ENCODE peak calls at places on chromosomes 1 and 21, in four cellular contexts. I is HCT116, C is H1, P is K562. F is an unnamed sample.

GRCh38 chr21:41321908-41322495 is 5.4 kb downstream of the FAM3B start:
- DNase-seq in I (no peak), C (no peak), P (no peak), F (no peak)

GRCh38 chr1:6989506-6990159 is 204.4 kb downstream of the CAMTA1 start:
- DNase-seq in I (no peak), C (no peak), P (no peak), F (peak; percentile 55)

GRCh38 chr1:103489881-103490280 is 35.6 kb upstream of the RNPC3 start:
- DNase-seq in I (no peak), C (no peak), P (no peak), F (no peak)

GRCh38 chr1:11559211-11559970 is 80.4 kb downstream of the DISP3 start:
- DNase-seq in I (no peak), C (no peak), P (no peak), F (no peak)

GRCh38 chr1:228314315-228314657 is 92.3 kb downstream of the TRIM11 start:
- DNase-seq in I (no peak), C (no peak), P (no peak), F (no peak)

GRCh38 chr1:89005286-89006151 is 13.1 kb upstream of the KYAT3 start:
- DNase-seq in I (no peak), C (no peak), P (no peak), F (no peak)

GRCh38 chr1:202923533-202923932 is 3.5 kb downstream of the KLHL12 start:
- DNase-seq in I (no peak), C (no peak), P (no peak), F (no peak)

GRCh38 chr1:160108888-160109662 is 6.5 kb upstream of the ATP1A2 start:
- DNase-seq in I (peak; percentile 69), C (no peak), P (no peak), F (peak; percentile 67)

GRCh38 chr1:149942207-149942606 is 5.5 kb upstream of the MTMR11 start:
- DNase-seq in I (no peak), C (no peak), P (peak; percentile 67), F (peak; percentile 49)

GRCh38 chr21:44875341-44875740 is 1.9 kb upstream of the PTTG1IP start:
- DNase-seq in I (no peak), C (no peak), P (no peak), F (no peak)

GRCh38 chr1:43867946-43868740 is 65.5 kb upstream of the ARTN start:
- DNase-seq in I (no peak), C (no peak), P (no peak), F (no peak)

GRCh38 chr1:42931911-42932422 is 26.7 kb downstream of the SLC2A1 start:
- DNase-seq in I (no peak), C (no peak), P (peak; percentile 51), F (no peak)

GRCh38 chr1:48908606-48909005 is 131.9 kb upstream of the BEND5 start:
- DNase-seq in I (no peak), C (no peak), P (no peak), F (no peak)

GRCh38 chr1:241553886-241554592 is 21.9 kb downstream of the KMO start:
- DNase-seq in I (no peak), C (no peak), P (no peak), F (no peak)

GRCh38 chr1:41855713-41856112 is 63.0 kb downstream of the HIVEP3 start:
- DNase-seq in I (no peak), C (no peak), P (no peak), F (no peak)

GRCh38 chr21:33578959-33579542 is 9.4 kb downstream of the DONSON start:
- DNase-seq in I (no peak), C (no peak), P (no peak), F (no peak)

GRCh38 chr1:31802190-31803150 is 13.4 kb downstream of the SPOCD1 start:
- DNase-seq in I (no peak), C (no peak), P (no peak), F (no peak)

GRCh38 chr1:26686795-26687194 is 9.0 kb upstream of the ARID1A start:
- DNase-seq in I (no peak), C (no peak), P (peak; percentile 46), F (no peak)

GRCh38 chr1:26350701-26351590 is 3.0 kb downstream of the CRYBG2 start:
- DNase-seq in I (peak; percentile 47), C (no peak), P (peak; percentile 42), F (no peak)

GRCh38 chr21:25997788-25998611 is 172.6 kb downstream of the APP start:
- DNase-seq in I (peak; percentile 65), C (peak; percentile 77), P (no peak), F (peak; percentile 83)

GRCh38 chr1:61083014-61083798 is 845 bp downstream of the NFIA start:
- DNase-seq in I (no peak), C (no peak), P (peak; percentile 49), F (no peak)

GRCh38 chr1:166716620-166717019 is 122.7 kb upstream of the POGK start:
- DNase-seq in I (no peak), C (no peak), P (no peak), F (no peak)

GRCh38 chr1:174112489-174113162 is 46.7 kb upstream of the RABGAP1L start:
- DNase-seq in I (no peak), C (no peak), P (no peak), F (no peak)

GRCh38 chr1:174114788-174115448 is 44.4 kb upstream of the RABGAP1L start:
- DNase-seq in I (peak; percentile 67), C (no peak), P (peak; percentile 61), F (peak; percentile 72)

GRCh38 chr1:174105086-174105485 is 54.2 kb upstream of the RABGAP1L start:
- DNase-seq in I (no peak), C (no peak), P (no peak), F (no peak)

GRCh38 chr1:174114106-174114505 is 45.2 kb upstream of the RABGAP1L start:
- DNase-seq in I (no peak), C (no peak), P (no peak), F (no peak)

GRCh38 chr1:174110053-174110452 is 49.3 kb upstream of the RABGAP1L start:
- DNase-seq in I (no peak), C (no peak), P (no peak), F (no peak)
- H3K9ac ChIP-seq in I (no peak overlapping the region), C (no peak overlapping the region), P (no peak overlapping the region), F (no peak overlapping the region)

GRCh38 chr1:15848929-15849774 is 1.6 kb downstream of the SPEN start:
- DNase-seq in I (peak; percentile 69), C (no peak), P (peak; percentile 70), F (no peak)
- TF ChIP-seq YY1 in I (peak; percentile 9), C (peak; percentile 21), P (no peak), F (no peak)

GRCh38 chr1:169859001-169859400 is 34.7 kb downstream of the SCYL3 start:
- DNase-seq in I (no peak), C (no peak), P (no peak), F (no peak)
- H3K36me3 ChIP-seq in I (peaks cover 45% of the 10 kb centered on the region), C (peaks cover 69% of the 10 kb centered on the region), P (peaks cover 78% of the 10 kb centered on the region), F (peaks cover 91% of the 10 kb centered on the region)

GRCh38 chr1:205350626-205351235 is 6.0 kb downstream of the KLHDC8A start:
- DNase-seq in I (no peak), C (no peak), P (no peak), F (peak; percentile 77)
- H3K9ac ChIP-seq in I (no peak overlapping the region), C (no peak overlapping the region), P (no peak overlapping the region), F (peak overlapping the region; percentile 79)

GRCh38 chr1:18948048-18948912 is 8.2 kb downstream of the IFFO2 start:
- DNase-seq in I (no peak), C (no peak), P (no peak), F (no peak)
- TF ChIP-seq YY1 in I (no peak), C (no peak), P (no peak), F (no peak)

DNA sequence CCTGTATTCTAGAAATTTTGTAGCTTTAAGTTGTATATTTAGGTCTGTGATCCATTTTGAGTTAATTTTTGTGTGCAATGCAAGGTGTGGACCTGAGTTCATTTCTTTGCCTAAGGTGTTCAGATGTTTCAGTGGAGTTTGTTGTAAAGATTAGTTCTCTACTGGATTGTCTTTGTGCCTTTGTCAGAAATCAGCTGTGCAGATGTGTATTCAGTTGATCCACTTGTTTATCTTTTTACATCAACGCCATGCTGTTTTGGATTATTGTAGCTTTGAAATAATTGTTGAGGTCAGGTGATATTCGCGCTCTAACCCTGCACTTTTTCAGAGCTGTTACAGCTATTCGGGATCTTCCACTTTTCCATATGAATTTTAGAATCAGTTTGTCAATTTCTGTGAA is 32.8 kb downstream of the SKI start:
- DNase-seq in I (no peak), C (no peak), P (no peak), F (no peak)
- H3K36me3 ChIP-seq in I (no peaks in the 10 kb centered on the region), C (no peaks in the 10 kb centered on the region), P (no peaks in the 10 kb centered on the region), F (peaks cover 3% of the 10 kb centered on the region)

GRCh38 chr1:17802164-17802563 is 47.0 kb downstream of the ACTL8 start:
- DNase-seq in I (no peak), C (no peak), P (no peak), F (no peak)
- H3K9ac ChIP-seq in I (no peak overlapping the region), C (no peak overlapping the region), P (no peak overlapping the region), F (no peak overlapping the region)

GRCh38 chr1:172320723-172321122 is 99.8 kb upstream of the C1orf105 start:
- DNase-seq in I (no peak), C (no peak), P (no peak), F (no peak)
- TF ChIP-seq YY1 in I (no peak), C (no peak), P (no peak), F (no peak)

GRCh38 chr21:42997053-42997452 is 22.7 kb downstream of the PKNOX1 start:
- DNase-seq in I (no peak), C (no peak), P (no peak), F (no peak)
- H3K36me3 ChIP-seq in I (no peaks in the 10 kb centered on the region), C (no peaks in the 10 kb centered on the region), P (peaks cover 11% of the 10 kb centered on the region), F (no peaks in the 10 kb centered on the region)

F was measured in NT2/D1.